ENCODE peak calls at places on chromosomes 6 and 20, in nine cellular contexts. Z is bronchial epithelial cell, X is occipital lobe, Y is iPS DF 6.9, A is Kasumi-1, M is NCI-H510A, R is mesenchymal stem cell, E is substantia nigra, T is Caki2. B is an unnamed sample.

GRCh38 chr6:147141690-147142308 is 62.4 kb upstream of the STXBP5 start:
- DNase-seq in Z (peak; percentile 72), X (no peak), Y (no peak), A (no peak), M (no peak), R (peak; percentile 45), E (no peak), T (no peak), B (no peak)

GRCh38 chr6:119129148-119129967 is 50.9 kb upstream of the FAM184A start:
- DNase-seq in Z (peak; percentile 70), X (no peak), Y (peak; percentile 39), A (peak; percentile 76), M (peak; percentile 22), R (peak; percentile 85), E (no peak), T (peak; percentile 50), B (no peak)

GRCh38 chr6:79813854-79814477 is 133.4 kb downstream of the ELOVL4 start:
- DNase-seq in Z (peak; percentile 61), X (peak; percentile 41), Y (peak; percentile 43), A (peak; percentile 34), M (no peak), R (peak; percentile 66), E (peak; percentile 2), T (peak; percentile 46), B (peak; percentile 76)

GRCh38 chr6:30657454-30657853 is 10.5 kb downstream of the C6orf136 start:
- DNase-seq in Z (no peak), X (no peak), Y (no peak), A (no peak), M (no peak), R (no peak), E (no peak), T (no peak), B (no peak)

GRCh38 chr6:163825033-163825432 is 410.5 kb downstream of the QKI start:
- DNase-seq in Z (peak; percentile 26), X (no peak), Y (no peak), A (no peak), M (no peak), R (no peak), E (no peak), T (no peak), B (no peak)

GRCh38 chr20:46621492-46621891 is 29.8 kb downstream of the SLC13A3 start:
- DNase-seq in Z (no peak), X (no peak), Y (no peak), A (no peak), M (no peak), R (peak; percentile 16), E (no peak), T (no peak), B (no peak)

GRCh38 chr20:44597516-44597915 is 15.1 kb downstream of the PKIG start:
- DNase-seq in Z (no peak), X (no peak), Y (no peak), A (no peak), M (no peak), R (no peak), E (no peak), T (no peak), B (no peak)

GRCh38 chr6:158031445-158032353 is 50.0 kb downstream of the SYNJ2 start:
- DNase-seq in Z (no peak), X (no peak), Y (no peak), A (peak; percentile 43), M (no peak), R (peak; percentile 97), E (no peak), T (peak; percentile 91), B (no peak)

GRCh38 chr20:35742741-35743523 is 872 bp upstream of the RBM39 start:
- DNase-seq in Z (peak; percentile 30), X (no peak), Y (no peak), A (peak; percentile 71), M (no peak), R (peak; percentile 51), E (no peak), T (peak; percentile 32), B (no peak)

GRCh38 chr6:96014846-96015245 is 928 bp upstream of the FUT9 start:
- DNase-seq in Z (no peak), X (no peak), Y (no peak), A (no peak), M (no peak), R (no peak), E (no peak), T (no peak), B (no peak)